ENCODE peak calls at places on chromosomes 16 and 17, in four cellular contexts. A is HFFc6, L is AG10803, Z is nephron progenitor cell. C is an unnamed sample.
A peak's percentile ranks its signal among the peaks of the same experiment; 100 is the strongest.

GRCh38 chr17:11506635-11507034 is 91.6 kb upstream of the DNAH9 start:
- DNase-seq in A (no peak), Z (peak; percentile 79), L (no peak), C (no peak)

GRCh38 chr16:61323456-61323855 is 712.8 kb downstream of the CDH8 start:
- DNase-seq in A (no peak), Z (no peak), L (no peak), C (no peak)

GRCh38 chr16:86083382-86084002 is 184.5 kb downstream of the IRF8 start:
- DNase-seq in A (no peak), L (no peak), Z (no peak), C (no peak)

GRCh38 chr16:61131447-61131846 is 904.8 kb downstream of the CDH8 start:
- DNase-seq in Z (no peak), L (no peak), A (no peak), C (no peak)

GRCh38 chr17:6681671-6682070 is 30.1 kb downstream of the C17orf100 start:
- DNase-seq in L (no peak), A (no peak), Z (no peak), C (no peak)

GRCh38 chr16:87326151-87326571 is 9.0 kb upstream of the C16orf95 start:
- DNase-seq in A (peak; percentile 9), Z (no peak), L (no peak), C (no peak)

GRCh38 chr16:87854053-87854906 is 15.0 kb downstream of the SLC7A5 start:
- DNase-seq in A (peak; percentile 61), L (no peak), Z (no peak), C (no peak)

GRCh38 chr17:38417210-38417951 is 10.9 kb upstream of the ARHGAP23 start:
- DNase-seq in Z (no peak), A (no peak), L (no peak), C (no peak)

GRCh38 chr17:65973237-65973636 is 218.7 kb downstream of the CEP112 start:
- DNase-seq in Z (no peak), A (no peak), L (no peak), C (no peak)

GRCh38 chr17:29870836-29871430 is 59.1 kb downstream of the SSH2 start:
- DNase-seq in L (peak; percentile 41), Z (no peak), A (no peak), C (no peak)

GRCh38 chr16:88973007-88973410 is 4.0 kb downstream of the CBFA2T3 start:
- DNase-seq in A (no peak), L (no peak), Z (peak; percentile 67), C (no peak)

GRCh38 chr16:76175718-76176117 is 101.5 kb upstream of the CNTNAP4 start:
- DNase-seq in L (no peak), Z (no peak), A (no peak), C (no peak)

GRCh38 chr16:86523166-86523740 is 12.9 kb downstream of the FOXF1 start:
- DNase-seq in A (no peak), L (no peak), Z (no peak), C (no peak)

GRCh38 chr17:38454528-38454927 is 26.3 kb downstream of the ARHGAP23 start:
- DNase-seq in L (peak; percentile 86), A (peak; percentile 76), Z (no peak), C (peak; percentile 59)

GRCh38 chr17:43085489-43085888 is 39.7 kb downstream of the BRCA1 start:
- DNase-seq in Z (no peak), L (no peak), A (peak; percentile 3), C (no peak)

GRCh38 chr16:70018254-70018653 is 67.1 kb downstream of the CLEC18A start:
- DNase-seq in L (peak; percentile 4), A (no peak), Z (no peak), C (no peak)

GRCh38 chr17:27975146-27976011 is 67.1 kb upstream of the NLK start:
- DNase-seq in L (no peak), A (peak; percentile 18), Z (no peak), C (no peak)

GRCh38 chr17:2872282-2872681 is 76.0 kb downstream of the RAP1GAP2 start:
- DNase-seq in L (no peak), Z (no peak), A (no peak), C (no peak)

GRCh38 chr16:77002644-77003043 is 188.3 kb upstream of the MON1B start:
- DNase-seq in Z (no peak), A (no peak), L (no peak), C (no peak)

GRCh38 chr17:40538936-40539705 is 26.2 kb downstream of the CCR7 start:
- DNase-seq in A (no peak), Z (no peak), L (no peak), C (no peak)

GRCh38 chr17:15917021-15917438 is 27.9 kb upstream of the ADORA2B start:
- DNase-seq in L (no peak), Z (no peak), A (no peak), C (no peak)

GRCh38 chr17:40020146-40020545 is 4.9 kb downstream of the CSF3 start:
- DNase-seq in Z (no peak), L (no peak), A (no peak), C (no peak)

GRCh38 chr16:11238272-11239202 is 17.5 kb downstream of the SOCS1 start:
- DNase-seq in Z (no peak), L (no peak), A (no peak), C (no peak)

GRCh38 chr17:83070800-83071341 is 8.5 kb upstream of the METRNL start:
- DNase-seq in Z (no peak), L (no peak), A (no peak), C (no peak)

GRCh38 chr17:30187528-30187927 is 48.0 kb downstream of the SLC6A4 start:
- DNase-seq in L (no peak), Z (no peak), A (no peak), C (no peak)

GRCh38 chr17:17752822-17753448 is 71.7 kb downstream of the RAI1 start:
- DNase-seq in Z (no peak), L (no peak), A (no peak), C (no peak)

GRCh38 chr16:69798466-69798865 is 36.3 kb downstream of the WWP2 start:
- DNase-seq in A (no peak), Z (no peak), L (peak; percentile 9), C (no peak)

GRCh38 chr16:8848939-8849391 is 19.8 kb downstream of the CARHSP1 start:
- DNase-seq in L (peak; percentile 76), A (peak; percentile 84), Z (no peak), C (no peak)

GRCh38 chr16:20515580-20516179 is 60.5 kb downstream of the ACSM2B start:
- DNase-seq in A (no peak), L (no peak), Z (no peak), C (no peak)

GRCh38 chr17:49963626-49964538 is 5.1 kb upstream of the DLX4 start:
- DNase-seq in L (no peak), Z (peak; percentile 65), A (no peak), C (no peak)

GRCh38 chr16:29256501-29256981 is 150.0 kb downstream of the NPIPB11 start:
- DNase-seq in L (no peak), A (no peak), Z (no peak), C (no peak)

DNA sequence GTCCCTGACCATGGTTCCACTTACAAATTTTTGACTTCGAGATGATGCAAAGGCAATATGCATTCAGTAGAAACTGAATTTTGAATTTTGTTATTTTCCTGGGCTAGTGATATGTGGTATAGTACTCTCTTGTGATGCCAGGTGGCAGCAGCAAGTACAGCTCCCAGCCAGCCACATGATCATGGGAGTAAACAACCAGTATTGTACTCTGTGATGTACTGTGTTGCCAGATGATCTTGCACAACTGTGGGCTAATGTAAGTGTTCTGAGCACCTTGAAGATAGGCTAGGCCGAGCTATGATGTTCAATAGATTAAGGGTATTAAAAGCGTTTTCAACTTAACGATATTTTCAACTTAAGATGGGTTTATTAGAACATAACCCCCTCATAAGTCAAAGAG is 250.8 kb downstream of the STX8 start:
- DNase-seq in Z (no peak), L (peak; percentile 13), A (no peak), C (no peak)
- TF ChIP-seq CTCF in Z (no peak), L (no peak), A (no peak), C (no peak)

GRCh38 chr16:84379008-84379730 is 10.8 kb downstream of the ATP2C2 start:
- DNase-seq in A (no peak), Z (no peak), L (no peak), C (no peak)
- TF ChIP-seq CTCF in A (no peak), Z (no peak), L (no peak), C (no peak)

GRCh38 chr16:47460301-47460754 is 535 bp downstream of the ITFG1 start:
- DNase-seq in A (no peak), L (peak; percentile 16), Z (no peak), C (no peak)

GRCh38 chr16:47459603-47460002 is 1.3 kb downstream of the ITFG1 start:
- DNase-seq in L (no peak), A (no peak), Z (no peak), C (no peak)

GRCh38 chr16:47458331-47458730 is 2.5 kb downstream of the ITFG1 start:
- DNase-seq in Z (no peak), L (no peak), A (no peak), C (no peak)

GRCh38 chr16:47461598-47462266 is 601 bp downstream of the PHKB start:
- DNase-seq in Z (peak; percentile 31), L (peak; percentile 50), A (peak; percentile 31), C (no peak)

DNA sequence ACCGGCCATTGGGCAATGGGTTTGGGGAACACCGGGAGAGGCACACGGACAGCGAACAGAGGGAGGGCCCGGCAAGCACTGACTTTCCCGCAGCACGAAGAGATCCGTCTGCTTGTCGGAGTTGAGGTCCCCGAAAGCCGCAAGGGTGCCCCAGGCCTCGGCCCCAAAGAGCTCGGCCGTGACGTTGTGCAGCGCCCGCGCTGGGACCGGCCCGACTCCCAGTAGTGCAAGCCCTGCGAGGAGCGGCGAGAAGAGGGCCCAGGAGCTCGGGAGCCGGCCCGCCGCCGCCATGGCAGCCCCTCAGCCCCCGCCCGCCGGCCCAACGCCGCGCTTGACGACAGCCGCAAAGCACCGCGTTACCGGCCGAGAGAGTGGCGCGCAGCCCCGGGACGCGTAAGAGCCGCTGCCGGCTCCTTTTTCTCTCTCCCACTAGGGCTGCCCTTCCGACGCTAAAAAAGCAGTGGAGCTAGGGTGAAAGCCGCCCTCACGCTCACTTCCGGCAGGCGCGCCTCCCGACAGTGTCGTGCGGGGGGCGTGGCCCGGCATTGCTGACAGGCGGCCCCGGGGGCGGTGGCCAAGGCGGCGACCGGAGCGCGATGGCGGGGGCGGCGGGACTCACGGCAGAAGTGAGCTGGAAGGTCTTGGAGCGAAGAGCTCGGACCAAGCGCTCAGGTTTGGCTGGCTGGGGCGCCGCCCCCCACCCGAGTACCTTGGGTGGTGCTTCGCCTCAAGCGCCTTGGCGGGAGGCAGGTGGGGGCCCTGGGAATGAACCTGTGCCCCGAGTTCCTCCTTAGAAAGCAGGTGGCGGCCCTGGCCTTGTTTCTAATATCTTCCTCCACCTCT is at the start of the genes ITFG1 and PHKB:
- DNase-seq in Z (peak; percentile 96), A (peak; percentile 92), L (peak; percentile 92), C (peak; percentile 72)
- TF ChIP-seq CTCF in Z (no peak), A (peak; percentile 37), L (no peak), C (no peak)

DNA sequence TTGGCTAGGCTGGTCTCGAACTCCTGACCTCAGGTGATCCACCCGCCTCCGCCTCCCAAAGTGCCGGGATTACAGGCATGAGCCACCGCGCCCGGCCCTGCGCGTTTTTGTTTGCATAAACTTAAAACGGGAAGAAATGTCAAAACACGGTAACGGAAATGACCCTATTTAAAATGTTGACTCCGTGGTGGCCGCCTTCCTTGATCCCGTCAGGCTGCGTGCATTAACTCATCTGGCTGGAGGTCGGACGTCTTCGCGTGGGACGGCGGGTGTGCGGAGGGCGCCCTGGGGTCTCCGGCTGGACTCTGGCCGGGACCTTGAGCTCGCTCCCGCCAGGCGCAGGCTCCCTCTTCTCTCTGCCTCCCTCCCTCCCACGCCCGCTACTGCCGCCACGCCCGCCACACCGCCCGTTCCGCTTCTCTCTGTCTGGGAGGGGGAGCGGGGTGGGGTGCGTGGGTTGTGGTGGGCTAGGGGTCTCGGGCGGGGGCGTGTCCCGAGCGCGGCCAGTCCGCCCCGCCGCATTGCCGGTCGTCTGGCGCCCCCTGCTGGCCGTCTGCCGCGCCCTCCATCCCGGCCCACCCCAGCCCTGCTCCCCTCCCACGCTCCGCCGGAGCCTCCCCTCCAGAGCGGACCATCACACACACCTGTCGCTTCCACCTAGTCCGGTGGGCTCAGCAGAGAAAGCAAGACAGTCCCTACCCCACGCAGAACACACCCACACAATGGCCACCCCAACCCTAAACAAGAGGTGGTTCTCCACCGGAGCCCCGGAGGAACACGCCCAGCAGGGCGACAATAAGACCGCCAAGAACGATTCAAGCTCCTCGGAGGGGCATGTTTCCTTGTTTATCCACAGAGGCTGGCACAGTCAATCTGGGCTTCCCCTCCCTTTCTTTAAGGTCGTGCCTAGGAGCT is 1.2 kb upstream of the CCDC42 start:
- DNase-seq in A (peak; percentile 18), Z (peak; percentile 96), L (peak; percentile 36), C (peak; percentile 5)
- TF ChIP-seq CTCF in A (peak; percentile 100), Z (peak; percentile 89), L (peak; percentile 47), C (peak; percentile 52)

C was measured in AG09319.